ENCODE peak calls at places on chromosomes 7 and 10, in four cellular contexts. C is iris pigment epithelial cell, M is activated T-cell treated with anti-CD3 and anti-CD28 coated beads for 1 hour, G is adipocyte. S is an unnamed sample.

GRCh38 chr7:89029864-89030263 is 234.3 kb upstream of the TEX47 start:
- DNase-seq in G (no peak), C (peak), M (no peak), S (no peak)

GRCh38 chr7:51307811-51308737 is 8.5 kb downstream of the COBL start:
- DNase-seq in G (no peak), C (no peak), M (no peak), S (no peak)

GRCh38 chr7:102326156-102326914 is 29.9 kb downstream of the SPDYE6 start:
- DNase-seq in C (no peak), G (no peak), M (no peak), S (no peak)

GRCh38 chr10:119029613-119030420 is at the start of gene NANOS1:
- DNase-seq in C (peak), G (peak), M (no peak), S (no peak)

GRCh38 chr10:102945989-102946388 is 27.9 kb downstream of the CNNM2 start:
- DNase-seq in G (no peak), C (no peak), M (no peak), S (no peak)

GRCh38 chr10:100368721-100369120 is 21.7 kb downstream of the SCD start:
- DNase-seq in G (no peak), C (no peak), M (no peak), S (no peak)

GRCh38 chr7:82562716-82563404 is 119.3 kb upstream of the CACNA2D1 start:
- DNase-seq in C (peak), G (peak), M (no peak), S (peak)

GRCh38 chr7:82605247-82605864 is 161.8 kb upstream of the CACNA2D1 start:
- DNase-seq in G (peak), M (no peak), C (peak), S (peak)

GRCh38 chr10:120543291-120543690 is 86.3 kb downstream of the PLPP4 start:
- DNase-seq in C (no peak), M (no peak), G (no peak), S (no peak)

GRCh38 chr7:74355091-74355490 is 65.9 kb downstream of the CLIP2 start:
- DNase-seq in C (peak), M (no peak), G (peak), S (peak)

GRCh38 chr10:104128214-104128613 is 6.2 kb downstream of the SFR1 start:
- DNase-seq in G (peak), M (no peak), C (peak), S (no peak)

GRCh38 chr7:80185571-80185970 is 50.9 kb downstream of the GNAI1 start:
- DNase-seq in G (no peak), M (no peak), C (no peak), S (no peak)

GRCh38 chr7:22700559-22701002 is 26.4 kb upstream of the IL6 start:
- DNase-seq in C (peak), M (no peak), G (peak), S (peak)

GRCh38 chr10:43265799-43266721 is 805 bp downstream of the RASGEF1A start:
- DNase-seq in G (no peak), C (no peak), M (peak), S (peak)

GRCh38 chr10:49385939-49386922 is 9.7 kb downstream of the DRGX start:
- DNase-seq in M (no peak), G (no peak), C (no peak), S (no peak)

GRCh38 chr7:148941598-148942280 is 57.6 kb upstream of the EZH2 start:
- DNase-seq in G (peak), M (peak), C (peak), S (no peak)

GRCh38 chr10:73837072-73837471 is 25.7 kb upstream of the NDST2 start:
- DNase-seq in G (peak), M (no peak), C (peak), S (peak)

GRCh38 chr10:73096041-73096451 is 620 bp downstream of the P4HA1 start:
- DNase-seq in C (peak), M (peak), G (peak), S (peak)

GRCh38 chr10:69742356-69742695 is 59.4 kb upstream of the COL13A1 start:
- DNase-seq in C (peak), G (no peak), M (no peak), S (no peak)

GRCh38 chr10:15579605-15580004 is 140.1 kb downstream of the ITGA8 start:
- DNase-seq in C (peak), M (no peak), G (peak), S (peak)

GRCh38 chr10:71969929-71970328 is 5.7 kb downstream of the CHST3 start:
- DNase-seq in C (no peak), G (no peak), M (no peak), S (no peak)

GRCh38 chr7:39691821-39692220 is 68.4 kb downstream of the RALA start:
- DNase-seq in C (peak), M (no peak), G (peak), S (no peak)

GRCh38 chr10:88918506-88918905 is 34.1 kb downstream of the ACTA2 start:
- DNase-seq in M (no peak), C (no peak), G (peak), S (no peak)

GRCh38 chr10:35562427-35562826 is 42.7 kb upstream of the GJD4 start:
- DNase-seq in G (no peak), C (no peak), M (no peak), S (no peak)

GRCh38 chr7:91636129-91636724 is 244.3 kb downstream of the MTERF1 start:
- DNase-seq in G (no peak), M (no peak), C (peak), S (no peak)

GRCh38 chr7:82164813-82165212 is 278.8 kb downstream of the CACNA2D1 start:
- DNase-seq in M (no peak), C (peak), G (peak), S (peak)

S was measured in GM03348.